ENCODE peak calls at places on chromosomes 16 and 17, in five cellular contexts. One of them, this sample, is unnamed.

GRCh38 chr16:55466209-55466608 is 12.8 kb upstream of the MMP2 start:
- DNase-seq in ecto neural progenitor cell: no peak
- DNase-seq in sigmoid colon: no peak
- DNase-seq in mesenteric fat pad: no peak
- DNase-seq in HTR-8/SVneo: no peak
- DNase-seq in this sample: no peak

GRCh38 chr16:46632778-46633733 is 11.9 kb upstream of the SHCBP1 start:
- DNase-seq in sigmoid colon: no peak
- DNase-seq in HTR-8/SVneo: no peak
- DNase-seq in mesenteric fat pad: no peak
- DNase-seq in ecto neural progenitor cell: peak
- DNase-seq in this sample: peak

GRCh38 chr16:13552062-13552959 is 367.6 kb upstream of the ERCC4 start:
- DNase-seq in ecto neural progenitor cell: no peak
- DNase-seq in HTR-8/SVneo: no peak
- DNase-seq in sigmoid colon: no peak
- DNase-seq in mesenteric fat pad: no peak
- DNase-seq in this sample: peak

GRCh38 chr16:72819345-72819744 is 228.6 kb downstream of the ZFHX3 start:
- DNase-seq in sigmoid colon: no peak
- DNase-seq in ecto neural progenitor cell: no peak
- DNase-seq in mesenteric fat pad: no peak
- DNase-seq in HTR-8/SVneo: no peak
- DNase-seq in this sample: no peak

GRCh38 chr17:21010705-21011596 is 31.9 kb downstream of the USP22 start:
- DNase-seq in ecto neural progenitor cell: no peak
- DNase-seq in mesenteric fat pad: no peak
- DNase-seq in HTR-8/SVneo: no peak
- DNase-seq in sigmoid colon: peak
- DNase-seq in this sample: no peak

GRCh38 chr16:87830673-87831420 is 38.5 kb downstream of the SLC7A5 start:
- DNase-seq in mesenteric fat pad: no peak
- DNase-seq in HTR-8/SVneo: no peak
- DNase-seq in sigmoid colon: no peak
- DNase-seq in ecto neural progenitor cell: no peak
- DNase-seq in this sample: no peak

GRCh38 chr16:27972500-27972899 is 91.0 kb downstream of the GSG1L start:
- DNase-seq in mesenteric fat pad: no peak
- DNase-seq in HTR-8/SVneo: peak
- DNase-seq in sigmoid colon: peak
- DNase-seq in ecto neural progenitor cell: no peak
- DNase-seq in this sample: peak

GRCh38 chr16:16127469-16128116 is 95.7 kb downstream of the ABCC6 start:
- DNase-seq in ecto neural progenitor cell: peak
- DNase-seq in mesenteric fat pad: no peak
- DNase-seq in HTR-8/SVneo: peak
- DNase-seq in sigmoid colon: peak
- DNase-seq in this sample: peak